ENCODE peak calls at places on chromosomes 3 and 15, in eight cellular contexts. U, I, N, C, X, F, G and Y are unnamed samples.

GRCh38 chr3:157479464-157480243 is 23.6 kb downstream of the VEPH1 start:
- DNase-seq in U (no peak), I (no peak), N (no peak), C (no peak), X (no peak), F (no peak), G (no peak), Y (no peak)

GRCh38 chr15:62879770-62880169 is 162.8 kb upstream of the TPM1 start:
- DNase-seq in U (no peak), I (no peak), N (no peak), C (no peak), X (no peak), F (no peak), G (no peak), Y (no peak)

GRCh38 chr3:185409957-185410356 is 47.0 kb downstream of the MAP3K13 start:
- DNase-seq in U (no peak), I (no peak), N (no peak), C (no peak), X (no peak), F (no peak), G (no peak), Y (no peak)

GRCh38 chr3:194995922-194996321 is 275.0 kb downstream of the XXYLT1 start:
- DNase-seq in U (no peak), I (peak), N (no peak), C (no peak), X (no peak), F (no peak), G (peak), Y (no peak)

GRCh38 chr15:77013786-77014136 is 18.8 kb downstream of the PSTPIP1 start:
- DNase-seq in U (peak), I (no peak), N (no peak), C (peak), X (peak), F (no peak), G (no peak), Y (no peak)

GRCh38 chr15:92638291-92638708 is 17.3 kb downstream of the FAM174B start:
- DNase-seq in U (no peak), I (no peak), N (no peak), C (no peak), X (no peak), F (no peak), G (no peak), Y (no peak)

GRCh38 chr3:33186524-33187367 is 31.9 kb downstream of the SUSD5 start:
- DNase-seq in U (no peak), I (no peak), N (no peak), C (no peak), X (no peak), F (peak), G (no peak), Y (no peak)

GRCh38 chr3:194250104-194251002 is 100.8 kb downstream of the CPN2 start:
- DNase-seq in U (peak), I (peak), N (peak), C (peak), X (no peak), F (peak), G (no peak), Y (no peak)

GRCh38 chr15:78059110-78059839 is 18.2 kb downstream of the TBC1D2B start:
- DNase-seq in U (no peak), I (no peak), N (no peak), C (no peak), X (no peak), F (peak), G (no peak), Y (no peak)

GRCh38 chr3:125213946-125214542 is 1.5 kb upstream of the SLC12A8 start:
- DNase-seq in U (no peak), I (no peak), N (no peak), C (no peak), X (no peak), F (peak), G (no peak), Y (no peak)

GRCh38 chr3:181252626-181253025 is 263.1 kb upstream of the DNAJC19 start:
- DNase-seq in U (no peak), I (no peak), N (peak), C (no peak), X (no peak), F (no peak), G (no peak), Y (no peak)

GRCh38 chr3:187982149-187982548 is 171.8 kb upstream of the LPP start:
- DNase-seq in U (no peak), I (no peak), N (no peak), C (no peak), X (no peak), F (no peak), G (no peak), Y (no peak)

GRCh38 chr3:98893740-98894139 is 7.8 kb downstream of the DCBLD2 start:
- DNase-seq in U (no peak), I (no peak), N (peak), C (no peak), X (no peak), F (peak), G (no peak), Y (no peak)

GRCh38 chr3:77467702-77468407 is 428.0 kb downstream of the ROBO2 start:
- DNase-seq in U (no peak), I (no peak), N (no peak), C (no peak), X (no peak), F (no peak), G (no peak), Y (no peak)

GRCh38 chr3:47961815-47962606 is 54.2 kb downstream of the MAP4 start:
- DNase-seq in U (no peak), I (no peak), N (peak), C (no peak), X (no peak), F (no peak), G (no peak), Y (no peak)

DNA sequence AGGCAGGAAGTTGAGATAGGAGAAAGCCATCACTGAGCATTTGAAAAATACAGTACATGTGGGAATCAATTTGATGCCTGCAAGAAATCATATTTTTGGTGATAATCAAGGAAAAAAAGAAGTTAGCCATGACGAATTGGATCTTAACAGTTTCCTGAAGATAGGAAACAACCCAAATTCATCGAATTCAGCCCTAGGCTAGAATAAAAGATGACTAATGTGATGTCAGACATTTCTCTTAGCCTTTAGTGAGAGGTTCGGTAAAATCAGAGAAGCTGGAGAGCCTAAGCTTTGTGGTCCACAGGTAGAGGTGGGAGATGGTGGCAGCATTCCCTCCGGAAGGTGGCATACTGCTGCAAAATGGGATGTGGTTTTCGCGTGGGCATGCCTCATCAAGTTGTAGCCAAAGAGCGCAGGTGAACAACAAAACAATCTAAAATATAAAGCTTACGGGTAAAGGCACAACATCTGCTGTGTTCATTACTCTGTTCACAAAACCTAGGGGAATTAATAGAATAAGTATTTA is 144.1 kb upstream of the ALCAM start:
- DNase-seq in U (no peak), I (no peak), N (no peak), C (no peak), X (no peak), F (no peak), G (no peak), Y (no peak)
- TF ChIP-seq CTCF in U (no peak), I (no peak), N (no peak), C (no peak), X (no peak), F (no peak), G (no peak), Y (no peak)

DNA sequence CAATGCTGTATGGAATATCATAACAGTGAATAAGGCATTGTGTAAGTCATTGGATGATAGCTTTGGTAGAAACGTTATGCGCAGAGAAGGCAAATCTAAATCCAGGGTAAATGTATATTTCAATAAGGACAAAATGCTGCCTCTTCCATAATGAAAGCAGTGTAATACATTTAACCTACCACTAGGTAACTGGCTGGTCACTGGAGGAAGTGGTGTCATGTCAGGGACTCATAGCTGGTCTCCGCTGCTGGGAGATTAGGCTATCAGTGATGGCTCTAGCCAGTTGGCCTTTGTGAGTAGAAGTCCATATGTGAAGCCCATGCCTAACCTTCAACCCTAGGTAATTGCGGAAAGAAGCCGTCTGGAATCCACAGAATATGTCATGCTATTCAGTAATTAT is 140.9 kb downstream of the NLGN1 start:
- DNase-seq in U (no peak), I (no peak), N (no peak), C (no peak), X (no peak), F (no peak), G (no peak), Y (no peak)
- TF ChIP-seq CTCF in U (no peak), I (no peak), N (peak), C (no peak), X (no peak), F (no peak), G (no peak), Y (no peak)

GRCh38 chr3:129688310-129688895 is 81.9 kb upstream of the PLXND1 start:
- DNase-seq in U (peak), I (no peak), N (peak), C (peak), X (no peak), F (peak), G (no peak), Y (no peak)
- TF ChIP-seq CTCF in U (no peak), I (no peak), N (peak), C (no peak), X (no peak), F (no peak), G (no peak), Y (no peak)

GRCh38 chr3:105277656-105278055 is 89.1 kb upstream of the ALCAM start:
- DNase-seq in U (no peak), I (no peak), N (no peak), C (no peak), X (no peak), F (peak), G (no peak), Y (no peak)
- TF ChIP-seq CTCF in U (no peak), I (no peak), N (no peak), C (no peak), X (no peak), F (no peak), G (no peak), Y (no peak)

DNA sequence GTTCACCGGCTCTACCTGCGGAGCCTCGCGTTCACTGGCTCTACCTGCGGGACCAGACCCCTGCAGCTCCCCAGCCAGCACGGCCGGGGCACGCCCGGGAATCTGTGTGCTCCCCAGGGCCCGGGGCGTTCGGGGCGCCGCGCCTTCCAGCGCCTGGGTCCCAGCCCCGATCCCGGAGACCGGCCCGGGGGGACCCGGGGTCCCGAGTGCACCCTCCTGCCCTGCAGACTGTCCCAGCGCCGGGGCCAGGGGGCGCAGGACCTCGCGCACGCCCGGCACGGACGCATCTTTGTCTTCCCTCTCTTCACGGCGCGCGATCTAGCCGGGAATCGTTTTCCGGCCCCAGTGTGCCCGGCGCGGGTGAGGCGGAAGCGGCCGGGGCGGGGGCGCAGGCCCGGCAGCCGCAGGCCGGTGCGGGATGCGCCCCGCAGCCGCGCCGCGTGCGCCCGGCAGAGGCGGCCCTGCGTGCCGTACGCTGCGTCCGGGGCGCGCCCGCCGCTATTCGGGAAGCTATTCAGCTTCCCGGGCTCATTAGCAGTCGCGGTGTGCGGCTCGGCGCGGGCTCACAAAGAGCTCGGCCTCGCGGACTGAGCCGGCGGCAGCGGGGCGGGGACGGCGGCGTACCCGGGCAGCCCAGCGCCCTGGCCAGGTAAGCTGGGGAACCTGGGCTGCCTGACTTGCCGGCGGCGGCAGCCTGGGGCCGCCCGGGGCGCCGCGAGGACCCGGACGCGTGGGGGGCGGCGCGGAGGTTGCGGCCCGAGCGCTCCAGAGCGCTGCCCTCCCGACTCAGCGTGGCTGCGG is at the start of gene APBA2:
- DNase-seq in U (no peak), I (no peak), N (peak), C (no peak), X (no peak), F (peak), G (no peak), Y (no peak)
- TF ChIP-seq CTCF in U (no peak), I (no peak), N (no peak), C (no peak), X (no peak), F (no peak), G (no peak), Y (peak)

DNA sequence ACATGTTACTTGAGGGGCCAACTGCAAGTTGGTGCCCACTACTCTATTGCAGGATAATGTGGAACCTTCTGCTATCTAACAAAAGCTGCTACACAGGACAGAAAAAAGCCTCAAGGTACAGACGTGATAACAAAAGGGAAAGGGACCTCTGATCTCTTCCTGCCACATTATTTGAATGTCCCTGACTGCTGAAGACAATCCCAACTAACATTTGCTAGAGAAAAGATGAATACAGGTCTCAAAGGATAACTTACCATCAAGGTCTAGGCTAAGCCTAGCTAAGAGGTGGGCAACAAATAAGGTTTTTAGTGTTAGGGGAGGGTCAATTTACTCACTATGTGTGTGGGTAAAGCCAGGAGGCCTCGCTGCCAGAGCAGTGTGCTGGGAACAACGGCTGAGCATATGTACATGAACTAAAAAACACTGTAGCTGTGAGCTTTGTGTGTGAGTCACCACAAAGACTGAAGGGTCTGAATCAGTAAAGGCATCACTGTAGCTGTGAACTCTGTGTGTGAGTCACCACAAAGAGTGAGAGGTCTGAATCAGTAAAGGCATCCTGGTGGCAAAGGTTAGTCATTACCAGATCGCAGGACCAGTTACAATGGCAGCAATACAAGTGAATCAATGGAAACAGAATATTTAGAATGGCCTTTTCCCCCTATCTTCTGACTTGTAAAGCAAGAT is 111.7 kb downstream of the LMLN start:
- DNase-seq in U (no peak), I (no peak), N (no peak), C (no peak), X (no peak), F (peak), G (no peak), Y (no peak)
- TF ChIP-seq CTCF in U (no peak), I (no peak), N (peak), C (no peak), X (no peak), F (peak), G (no peak), Y (peak)

GRCh38 chr3:81395739-81396138 is 365.7 kb downstream of the GBE1 start:
- DNase-seq in U (no peak), I (no peak), N (peak), C (no peak), X (no peak), F (no peak), G (no peak), Y (no peak)
- TF ChIP-seq CTCF in U (no peak), I (no peak), N (peak), C (no peak), X (no peak), F (no peak), G (no peak), Y (peak)

DNA sequence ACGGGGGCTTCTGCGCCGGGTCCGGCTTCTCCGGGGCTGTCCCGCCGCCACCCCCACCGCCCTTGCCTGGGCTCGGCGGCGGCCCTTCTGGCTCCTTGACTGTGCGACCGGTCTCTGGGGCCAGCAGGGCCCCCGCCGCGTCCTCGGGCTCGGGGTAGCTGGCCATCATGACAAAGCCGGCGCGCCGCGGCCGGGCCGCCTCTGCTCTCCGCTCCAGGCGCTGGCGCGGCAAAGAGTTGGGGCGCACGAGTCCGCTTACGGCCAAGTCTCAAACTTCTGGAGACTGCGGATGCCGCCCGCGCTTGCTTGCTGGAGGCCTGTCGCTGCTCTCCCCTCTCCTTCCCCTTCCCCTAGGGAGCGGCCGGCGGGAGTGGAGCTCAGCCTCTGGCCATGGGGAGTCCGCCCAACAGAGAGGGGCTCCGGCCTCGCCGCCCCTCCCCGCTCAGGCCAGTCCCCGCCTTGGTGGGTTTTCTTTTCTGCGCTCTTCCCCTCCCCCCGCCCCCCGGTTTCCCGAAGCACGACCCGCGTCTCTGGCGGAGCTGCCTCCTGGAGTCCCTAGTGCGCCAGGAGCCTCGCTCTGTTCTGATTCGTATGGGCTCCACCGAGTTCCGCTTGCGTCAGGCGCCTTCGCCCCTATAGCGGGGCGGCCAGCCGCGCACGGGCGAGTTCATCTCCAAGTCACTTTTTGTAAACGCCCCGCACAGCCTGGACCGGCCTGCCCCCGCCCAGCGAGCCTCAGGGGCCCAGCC is at the start of the genes FOXL2 and FOXL2NB:
- DNase-seq in U (peak), I (no peak), N (peak), C (peak), X (no peak), F (peak), G (no peak), Y (no peak)
- TF ChIP-seq CTCF in U (no peak), I (no peak), N (no peak), C (no peak), X (no peak), F (no peak), G (no peak), Y (peak)

GRCh38 chr3:134625462-134625861 is 25.4 kb downstream of the KY start:
- DNase-seq in U (no peak), I (peak), N (no peak), C (no peak), X (no peak), F (no peak), G (no peak), Y (no peak)

GRCh38 chr3:134625885-134626741 is 24.7 kb downstream of the KY start:
- DNase-seq in U (no peak), I (peak), N (no peak), C (no peak), X (no peak), F (no peak), G (no peak), Y (no peak)

GRCh38 chr3:134628884-134629283 is 21.9 kb downstream of the KY start:
- DNase-seq in U (no peak), I (no peak), N (no peak), C (no peak), X (no peak), F (no peak), G (no peak), Y (no peak)

GRCh38 chr3:134627831-134628230 is 23.0 kb downstream of the KY start:
- DNase-seq in U (no peak), I (peak), N (no peak), C (no peak), X (no peak), F (peak), G (no peak), Y (no peak)

GRCh38 chr3:134630506-134630905 is 20.3 kb downstream of the KY start:
- DNase-seq in U (no peak), I (no peak), N (no peak), C (no peak), X (no peak), F (peak), G (no peak), Y (no peak)
- TF ChIP-seq CTCF in U (peak), I (no peak), N (no peak), C (no peak), X (peak), F (peak), G (no peak), Y (peak)